ENCODE peak calls at places on chromosome 7, in four cellular contexts. D is adipocyte, F is IMR-90, A is GM23248. W is an unnamed sample.
A peak's percentile ranks its signal among the peaks of the same experiment; 100 is the strongest.

GRCh38 chr7:10708447-10708846 is 265.2 kb upstream of the PHF14 start:
- DNase-seq in D (no peak), F (no peak), A (no peak), W (peak; percentile 73)

GRCh38 chr7:107332488-107333269 is 137.2 kb upstream of the GPR22 start:
- DNase-seq in D (no peak), F (no peak), A (no peak), W (peak; percentile 88)

GRCh38 chr7:1480670-1481069 is 21.4 kb upstream of the MICALL2 start:
- DNase-seq in D (no peak), F (no peak), A (no peak), W (no peak)

GRCh38 chr7:126803990-126804389 is 448.8 kb downstream of the GRM8 start:
- DNase-seq in D (no peak), F (no peak), A (no peak), W (no peak)

GRCh38 chr7:37330775-37331174 is 117.9 kb downstream of the ELMO1 start:
- DNase-seq in D (no peak), F (no peak), A (no peak), W (no peak)

GRCh38 chr7:55573526-55573925 is 1.2 kb upstream of the VOPP1 start:
- DNase-seq in D (peak; percentile 39), F (peak; percentile 55), A (peak; percentile 48), W (no peak)

GRCh38 chr7:13577566-13578145 is 411.8 kb downstream of the ETV1 start:
- DNase-seq in D (no peak), F (peak; percentile 14), A (no peak), W (no peak)

GRCh38 chr7:75920431-75921161 is 5.6 kb downstream of the POR start:
- DNase-seq in D (peak; percentile 51), F (no peak), A (peak; percentile 24), W (no peak)

GRCh38 chr7:149783386-149784250 is 10.2 kb upstream of the ZNF467 start:
- DNase-seq in D (no peak), F (no peak), A (no peak), W (no peak)

GRCh38 chr7:154987571-154987970 is 15.4 kb downstream of the PAXIP1 start:
- DNase-seq in D (no peak), F (no peak), A (no peak), W (no peak)

GRCh38 chr7:24843821-24844449 is 86.7 kb upstream of the GSDME start:
- DNase-seq in D (no peak), F (no peak), A (no peak), W (no peak)

GRCh38 chr7:140281960-140282359 is 105.2 kb upstream of the KDM7A start:
- DNase-seq in D (no peak), F (no peak), A (no peak), W (no peak)

GRCh38 chr7:66627876-66628360 is 763 bp upstream of the KCTD7 start:
- DNase-seq in D (no peak), F (no peak), A (no peak), W (no peak)

GRCh38 chr7:111587126-111587525 is 24.8 kb upstream of the IMMP2L start:
- DNase-seq in D (no peak), F (no peak), A (no peak), W (no peak)

GRCh38 chr7:105270117-105270516 is 118.6 kb downstream of the SRPK2 start:
- DNase-seq in D (no peak), F (no peak), A (no peak), W (no peak)

GRCh38 chr7:65951837-65952578 is 30.0 kb downstream of the GUSB start:
- DNase-seq in D (no peak), F (no peak), A (peak; percentile 7), W (no peak)

GRCh38 chr7:151660141-151660540 is 140.4 kb upstream of the RHEB start:
- DNase-seq in D (no peak), F (peak; percentile 76), A (peak; percentile 70), W (no peak)

GRCh38 chr7:95303501-95303900 is 20.8 kb downstream of the PON1 start:
- DNase-seq in D (no peak), F (no peak), A (no peak), W (no peak)

GRCh38 chr7:128703605-128704004 is 31.5 kb downstream of the GARIN1A start:
- DNase-seq in D (peak; percentile 35), F (peak; percentile 38), A (peak; percentile 29), W (no peak)

GRCh38 chr7:96612034-96612433 is 97.6 kb downstream of the SEM1 start:
- DNase-seq in D (no peak), F (no peak), A (no peak), W (no peak)

GRCh38 chr7:152884321-152884720 is 124.8 kb downstream of the ACTR3B start:
- DNase-seq in D (no peak), F (no peak), A (no peak), W (peak; percentile 33)

GRCh38 chr7:94969434-94970084 is 62.2 kb downstream of the PPP1R9A start:
- DNase-seq in D (no peak), F (no peak), A (no peak), W (no peak)

GRCh38 chr7:150384406-150385239 is 5.5 kb downstream of the ZNF775 start:
- DNase-seq in D (no peak), F (no peak), A (no peak), W (no peak)

GRCh38 chr7:112089551-112089950 is 116.6 kb downstream of the DOCK4 start:
- DNase-seq in D (no peak), F (no peak), A (no peak), W (no peak)

GRCh38 chr7:102908676-102909075 is 4.1 kb upstream of the LRRC17 start:
- DNase-seq in D (no peak), F (no peak), A (no peak), W (no peak)
- H3K9ac ChIP-seq in D (no peak overlapping the region), F (no peak overlapping the region), A (no peak overlapping the region), W (no peak overlapping the region)

GRCh38 chr7:137881607-137882260 is 35.0 kb upstream of the DGKI start:
- DNase-seq in D (no peak), F (no peak), A (no peak), W (no peak)
- H3K4me1 ChIP-seq in D (peaks cover 59% of the 10 kb centered on the region), F (peaks cover 17% of the 10 kb centered on the region), A (peaks cover 63% of the 10 kb centered on the region), W (no peaks in the 10 kb centered on the region)

GRCh38 chr7:90613088-90613498 is 17.0 kb downstream of the CDK14 start:
- DNase-seq in D (no peak), F (peak; percentile 43), A (peak; percentile 66), W (no peak)

GRCh38 chr7:90605055-90605454 is 8.9 kb downstream of the CDK14 start:
- DNase-seq in D (no peak), F (no peak), A (no peak), W (no peak)

GRCh38 chr7:90611115-90611514 is 15.0 kb downstream of the CDK14 start:
- DNase-seq in D (no peak), F (no peak), A (no peak), W (no peak)

GRCh38 chr7:90607196-90607595 is 11.1 kb downstream of the CDK14 start:
- DNase-seq in D (no peak), F (no peak), A (peak; percentile 48), W (no peak)

DNA sequence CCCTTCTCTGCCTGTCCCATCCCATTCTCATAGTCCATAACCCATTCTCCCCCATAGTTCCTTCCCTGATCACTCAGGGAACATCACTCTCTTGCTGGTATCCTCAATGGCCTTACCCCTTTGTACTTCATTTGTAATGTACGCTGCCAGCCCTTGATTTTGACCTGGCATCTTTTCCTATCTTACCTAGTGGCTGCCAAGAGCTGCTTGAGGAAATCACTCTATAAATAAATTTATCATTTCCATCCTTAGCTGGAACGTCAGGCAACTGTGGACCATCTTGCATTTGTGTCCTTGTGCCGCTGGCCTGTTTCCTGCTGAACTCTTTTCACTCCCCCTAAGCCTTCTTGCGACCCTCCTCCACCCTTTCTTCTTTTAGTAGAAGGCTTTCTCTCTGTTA is 14.0 kb downstream of the CDK14 start:
- DNase-seq in D (no peak), F (no peak), A (no peak), W (no peak)
- H3K9ac ChIP-seq in D (no peak overlapping the region), F (no peak overlapping the region), A (no peak overlapping the region), W (no peak overlapping the region)

DNA sequence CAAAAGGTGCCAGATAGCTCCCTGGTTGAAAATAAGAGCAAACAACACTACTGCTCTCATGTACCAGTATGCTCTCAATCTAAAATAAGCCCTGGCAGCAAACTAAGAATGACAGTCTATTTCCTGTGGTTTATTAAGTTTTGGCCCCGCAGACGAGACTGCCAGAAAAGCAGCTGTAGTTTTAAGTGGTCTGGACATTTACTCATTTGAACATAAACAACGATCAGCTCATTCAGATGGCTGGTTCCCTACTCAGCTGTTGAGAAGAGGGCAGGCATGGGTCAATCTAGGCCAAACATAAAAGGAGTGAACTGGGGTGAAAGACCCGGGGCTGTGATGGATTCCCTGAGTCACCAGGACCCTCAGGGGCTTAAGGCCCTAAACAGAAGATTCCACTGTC is 4.5 kb downstream of the TRIL start:
- DNase-seq in D (peak; percentile 27), F (peak; percentile 44), A (peak; percentile 27), W (peak; percentile 80)
- H3K4me1 ChIP-seq in D (peaks cover 17% of the 10 kb centered on the region), F (peaks cover 12% of the 10 kb centered on the region), A (no peaks in the 10 kb centered on the region), W (peaks cover 24% of the 10 kb centered on the region)